ENCODE peak calls at places on chromosome X, in ten cellular contexts. One of them, this sample, is unnamed.

GRCh38 chrX:123339201-123339905 is 155.3 kb downstream of the GRIA3 start:
- DNase-seq in CD4-positive, CD25-positive, alpha-beta regulatory T cell: no peak
- DNase-seq in iPS DF 6.9: no peak
- DNase-seq in amygdala: no peak
- DNase-seq in heart right ventricle: no peak
- DNase-seq in NCI-H1092: no peak
- DNase-seq in activated CD4-positive, alpha-beta memory T cell treated with anti-CD3 and anti-CD28 coated beads, Interleukin-2, amount 10 ng/mL, durations not matched to agents 7 days and 5 days: no peak
- DNase-seq in hypothalamus: no peak
- DNase-seq in A172: no peak
- DNase-seq in lower leg skin: no peak
- DNase-seq in this sample: peak; percentile 46

GRCh38 chrX:11756354-11757318 is 1.4 kb upstream of the MSL3 start:
- DNase-seq in CD4-positive, CD25-positive, alpha-beta regulatory T cell: no peak
- DNase-seq in iPS DF 6.9: no peak
- DNase-seq in amygdala: no peak
- DNase-seq in heart right ventricle: no peak
- DNase-seq in NCI-H1092: no peak
- DNase-seq in activated CD4-positive, alpha-beta memory T cell treated with anti-CD3 and anti-CD28 coated beads, Interleukin-2, amount 10 ng/mL, durations not matched to agents 7 days and 5 days: no peak
- DNase-seq in hypothalamus: no peak
- DNase-seq in A172: no peak
- DNase-seq in lower leg skin: no peak
- DNase-seq in this sample: peak; percentile 16

GRCh38 chrX:20511792-20512191 is 245.1 kb upstream of the RPS6KA3 start:
- DNase-seq in CD4-positive, CD25-positive, alpha-beta regulatory T cell: no peak
- DNase-seq in iPS DF 6.9: no peak
- DNase-seq in amygdala: no peak
- DNase-seq in heart right ventricle: no peak
- DNase-seq in NCI-H1092: no peak
- DNase-seq in activated CD4-positive, alpha-beta memory T cell treated with anti-CD3 and anti-CD28 coated beads, Interleukin-2, amount 10 ng/mL, durations not matched to agents 7 days and 5 days: no peak
- DNase-seq in hypothalamus: no peak
- DNase-seq in A172: no peak
- DNase-seq in lower leg skin: no peak
- DNase-seq in this sample: no peak

GRCh38 chrX:42732506-42732905 is 45.5 kb downstream of the PPP1R2C start:
- DNase-seq in CD4-positive, CD25-positive, alpha-beta regulatory T cell: no peak
- DNase-seq in iPS DF 6.9: no peak
- DNase-seq in amygdala: no peak
- DNase-seq in heart right ventricle: no peak
- DNase-seq in NCI-H1092: no peak
- DNase-seq in activated CD4-positive, alpha-beta memory T cell treated with anti-CD3 and anti-CD28 coated beads, Interleukin-2, amount 10 ng/mL, durations not matched to agents 7 days and 5 days: no peak
- DNase-seq in hypothalamus: no peak
- DNase-seq in A172: no peak
- DNase-seq in lower leg skin: no peak
- DNase-seq in this sample: peak; percentile 41

GRCh38 chrX:121308276-121308805 is 260.9 kb downstream of the GLUD2 start:
- DNase-seq in CD4-positive, CD25-positive, alpha-beta regulatory T cell: no peak
- DNase-seq in iPS DF 6.9: peak; percentile 1
- DNase-seq in amygdala: peak; percentile 0
- DNase-seq in heart right ventricle: peak; percentile 4
- DNase-seq in NCI-H1092: peak; percentile 4
- DNase-seq in activated CD4-positive, alpha-beta memory T cell treated with anti-CD3 and anti-CD28 coated beads, Interleukin-2, amount 10 ng/mL, durations not matched to agents 7 days and 5 days: peak; percentile 52
- DNase-seq in hypothalamus: no peak
- DNase-seq in A172: peak; percentile 30
- DNase-seq in lower leg skin: peak; percentile 23
- DNase-seq in this sample: peak; percentile 81

GRCh38 chrX:153065389-153065788 is 6.9 kb upstream of the PNMA6A start:
- DNase-seq in CD4-positive, CD25-positive, alpha-beta regulatory T cell: no peak
- DNase-seq in iPS DF 6.9: no peak
- DNase-seq in amygdala: no peak
- DNase-seq in heart right ventricle: no peak
- DNase-seq in NCI-H1092: no peak
- DNase-seq in activated CD4-positive, alpha-beta memory T cell treated with anti-CD3 and anti-CD28 coated beads, Interleukin-2, amount 10 ng/mL, durations not matched to agents 7 days and 5 days: no peak
- DNase-seq in hypothalamus: no peak
- DNase-seq in A172: no peak
- DNase-seq in lower leg skin: no peak
- DNase-seq in this sample: no peak

GRCh38 chrX:340641-341423 is 22.2 kb upstream of the GTPBP6 start:
- DNase-seq in CD4-positive, CD25-positive, alpha-beta regulatory T cell: no peak
- DNase-seq in iPS DF 6.9: no peak
- DNase-seq in amygdala: no peak
- DNase-seq in heart right ventricle: no peak
- DNase-seq in NCI-H1092: no peak
- DNase-seq in activated CD4-positive, alpha-beta memory T cell treated with anti-CD3 and anti-CD28 coated beads, Interleukin-2, amount 10 ng/mL, durations not matched to agents 7 days and 5 days: no peak
- DNase-seq in hypothalamus: no peak
- DNase-seq in A172: no peak
- DNase-seq in lower leg skin: no peak
- DNase-seq in this sample: no peak

GRCh38 chrX:96611619-96612362 is 72.9 kb upstream of the DIAPH2 start:
- DNase-seq in CD4-positive, CD25-positive, alpha-beta regulatory T cell: no peak
- DNase-seq in iPS DF 6.9: no peak
- DNase-seq in amygdala: no peak
- DNase-seq in heart right ventricle: no peak
- DNase-seq in NCI-H1092: no peak
- DNase-seq in activated CD4-positive, alpha-beta memory T cell treated with anti-CD3 and anti-CD28 coated beads, Interleukin-2, amount 10 ng/mL, durations not matched to agents 7 days and 5 days: no peak
- DNase-seq in hypothalamus: no peak
- DNase-seq in A172: no peak
- DNase-seq in lower leg skin: peak; percentile 19
- DNase-seq in this sample: peak; percentile 37

GRCh38 chrX:30702736-30703135 is 49.5 kb downstream of the GK start:
- DNase-seq in CD4-positive, CD25-positive, alpha-beta regulatory T cell: no peak
- DNase-seq in iPS DF 6.9: no peak
- DNase-seq in amygdala: no peak
- DNase-seq in heart right ventricle: no peak
- DNase-seq in NCI-H1092: no peak
- DNase-seq in activated CD4-positive, alpha-beta memory T cell treated with anti-CD3 and anti-CD28 coated beads, Interleukin-2, amount 10 ng/mL, durations not matched to agents 7 days and 5 days: no peak
- DNase-seq in hypothalamus: no peak
- DNase-seq in A172: peak; percentile 4
- DNase-seq in lower leg skin: no peak
- DNase-seq in this sample: peak; percentile 65

GRCh38 chrX:14697453-14697852 is 168.1 kb downstream of the GLRA2 start:
- DNase-seq in CD4-positive, CD25-positive, alpha-beta regulatory T cell: no peak
- DNase-seq in iPS DF 6.9: peak; percentile 18
- DNase-seq in amygdala: no peak
- DNase-seq in heart right ventricle: no peak
- DNase-seq in NCI-H1092: no peak
- DNase-seq in activated CD4-positive, alpha-beta memory T cell treated with anti-CD3 and anti-CD28 coated beads, Interleukin-2, amount 10 ng/mL, durations not matched to agents 7 days and 5 days: peak; percentile 16
- DNase-seq in hypothalamus: no peak
- DNase-seq in A172: peak; percentile 54
- DNase-seq in lower leg skin: peak; percentile 11
- DNase-seq in this sample: peak; percentile 30

GRCh38 chrX:39802354-39802753 is 295.4 kb downstream of the BCOR start:
- DNase-seq in CD4-positive, CD25-positive, alpha-beta regulatory T cell: no peak
- DNase-seq in iPS DF 6.9: no peak
- DNase-seq in amygdala: no peak
- DNase-seq in heart right ventricle: no peak
- DNase-seq in NCI-H1092: no peak
- DNase-seq in activated CD4-positive, alpha-beta memory T cell treated with anti-CD3 and anti-CD28 coated beads, Interleukin-2, amount 10 ng/mL, durations not matched to agents 7 days and 5 days: no peak
- DNase-seq in hypothalamus: no peak
- DNase-seq in A172: no peak
- DNase-seq in lower leg skin: no peak
- DNase-seq in this sample: peak; percentile 59

GRCh38 chrX:20224814-20225487 is 41.8 kb downstream of the RPS6KA3 start:
- DNase-seq in CD4-positive, CD25-positive, alpha-beta regulatory T cell: no peak
- DNase-seq in iPS DF 6.9: no peak
- DNase-seq in amygdala: no peak
- DNase-seq in heart right ventricle: no peak
- DNase-seq in NCI-H1092: no peak
- DNase-seq in activated CD4-positive, alpha-beta memory T cell treated with anti-CD3 and anti-CD28 coated beads, Interleukin-2, amount 10 ng/mL, durations not matched to agents 7 days and 5 days: no peak
- DNase-seq in hypothalamus: no peak
- DNase-seq in A172: peak; percentile 40
- DNase-seq in lower leg skin: no peak
- DNase-seq in this sample: peak; percentile 42

GRCh38 chrX:10620121-10620699 is at the start of gene MID1:
- DNase-seq in CD4-positive, CD25-positive, alpha-beta regulatory T cell: no peak
- DNase-seq in iPS DF 6.9: no peak
- DNase-seq in amygdala: peak; percentile 12
- DNase-seq in heart right ventricle: peak; percentile 66
- DNase-seq in NCI-H1092: peak; percentile 53
- DNase-seq in activated CD4-positive, alpha-beta memory T cell treated with anti-CD3 and anti-CD28 coated beads, Interleukin-2, amount 10 ng/mL, durations not matched to agents 7 days and 5 days: no peak
- DNase-seq in hypothalamus: peak; percentile 35
- DNase-seq in A172: peak; percentile 73
- DNase-seq in lower leg skin: peak; percentile 40
- DNase-seq in this sample: peak; percentile 87

GRCh38 chrX:78029663-78030062 is 60.2 kb upstream of the PGAM4 start:
- DNase-seq in CD4-positive, CD25-positive, alpha-beta regulatory T cell: no peak
- DNase-seq in iPS DF 6.9: no peak
- DNase-seq in amygdala: peak; percentile 0
- DNase-seq in heart right ventricle: peak; percentile 4
- DNase-seq in NCI-H1092: no peak
- DNase-seq in activated CD4-positive, alpha-beta memory T cell treated with anti-CD3 and anti-CD28 coated beads, Interleukin-2, amount 10 ng/mL, durations not matched to agents 7 days and 5 days: peak; percentile 16
- DNase-seq in hypothalamus: no peak
- DNase-seq in A172: peak; percentile 28
- DNase-seq in lower leg skin: no peak
- DNase-seq in this sample: peak; percentile 54

GRCh38 chrX:56284269-56284668 is 52.1 kb downstream of the KLF8 start:
- DNase-seq in CD4-positive, CD25-positive, alpha-beta regulatory T cell: no peak
- DNase-seq in iPS DF 6.9: no peak
- DNase-seq in amygdala: no peak
- DNase-seq in heart right ventricle: no peak
- DNase-seq in NCI-H1092: no peak
- DNase-seq in activated CD4-positive, alpha-beta memory T cell treated with anti-CD3 and anti-CD28 coated beads, Interleukin-2, amount 10 ng/mL, durations not matched to agents 7 days and 5 days: no peak
- DNase-seq in hypothalamus: no peak
- DNase-seq in A172: no peak
- DNase-seq in lower leg skin: no peak
- DNase-seq in this sample: no peak

GRCh38 chrX:150037041-150037440 is 98.8 kb upstream of the EOLA2 start:
- DNase-seq in CD4-positive, CD25-positive, alpha-beta regulatory T cell: no peak
- DNase-seq in iPS DF 6.9: no peak
- DNase-seq in amygdala: no peak
- DNase-seq in heart right ventricle: no peak
- DNase-seq in NCI-H1092: no peak
- DNase-seq in activated CD4-positive, alpha-beta memory T cell treated with anti-CD3 and anti-CD28 coated beads, Interleukin-2, amount 10 ng/mL, durations not matched to agents 7 days and 5 days: no peak
- DNase-seq in hypothalamus: no peak
- DNase-seq in A172: peak; percentile 56
- DNase-seq in lower leg skin: no peak
- DNase-seq in this sample: no peak

GRCh38 chrX:153969125-153969903 is 2.3 kb downstream of the HCFC1 start:
- DNase-seq in CD4-positive, CD25-positive, alpha-beta regulatory T cell: no peak
- DNase-seq in iPS DF 6.9: no peak
- DNase-seq in amygdala: no peak
- DNase-seq in heart right ventricle: no peak
- DNase-seq in NCI-H1092: no peak
- DNase-seq in activated CD4-positive, alpha-beta memory T cell treated with anti-CD3 and anti-CD28 coated beads, Interleukin-2, amount 10 ng/mL, durations not matched to agents 7 days and 5 days: no peak
- DNase-seq in hypothalamus: no peak
- DNase-seq in A172: no peak
- DNase-seq in lower leg skin: no peak
- DNase-seq in this sample: no peak

GRCh38 chrX:30309139-30309571 is at the start of gene NR0B1:
- DNase-seq in CD4-positive, CD25-positive, alpha-beta regulatory T cell: no peak
- DNase-seq in iPS DF 6.9: no peak
- DNase-seq in amygdala: no peak
- DNase-seq in heart right ventricle: no peak
- DNase-seq in NCI-H1092: peak; percentile 23
- DNase-seq in activated CD4-positive, alpha-beta memory T cell treated with anti-CD3 and anti-CD28 coated beads, Interleukin-2, amount 10 ng/mL, durations not matched to agents 7 days and 5 days: no peak
- DNase-seq in hypothalamus: no peak
- DNase-seq in A172: no peak
- DNase-seq in lower leg skin: no peak
- DNase-seq in this sample: no peak

GRCh38 chrX:28189011-28189410 is 207.8 kb upstream of the DCAF8L1 start:
- DNase-seq in CD4-positive, CD25-positive, alpha-beta regulatory T cell: no peak
- DNase-seq in iPS DF 6.9: no peak
- DNase-seq in amygdala: no peak
- DNase-seq in heart right ventricle: no peak
- DNase-seq in NCI-H1092: no peak
- DNase-seq in activated CD4-positive, alpha-beta memory T cell treated with anti-CD3 and anti-CD28 coated beads, Interleukin-2, amount 10 ng/mL, durations not matched to agents 7 days and 5 days: no peak
- DNase-seq in hypothalamus: no peak
- DNase-seq in A172: peak; percentile 78
- DNase-seq in lower leg skin: no peak
- DNase-seq in this sample: peak; percentile 79

GRCh38 chrX:153969904-153970397 is 1.7 kb downstream of the HCFC1 start:
- DNase-seq in CD4-positive, CD25-positive, alpha-beta regulatory T cell: no peak
- DNase-seq in iPS DF 6.9: no peak
- DNase-seq in amygdala: peak; percentile 64
- DNase-seq in heart right ventricle: no peak
- DNase-seq in NCI-H1092: no peak
- DNase-seq in activated CD4-positive, alpha-beta memory T cell treated with anti-CD3 and anti-CD28 coated beads, Interleukin-2, amount 10 ng/mL, durations not matched to agents 7 days and 5 days: no peak
- DNase-seq in hypothalamus: no peak
- DNase-seq in A172: peak; percentile 38
- DNase-seq in lower leg skin: no peak
- DNase-seq in this sample: peak; percentile 44

GRCh38 chrX:69493193-69493592 is 10.9 kb upstream of the NALF2 start:
- DNase-seq in CD4-positive, CD25-positive, alpha-beta regulatory T cell: no peak
- DNase-seq in iPS DF 6.9: no peak
- DNase-seq in amygdala: no peak
- DNase-seq in heart right ventricle: peak; percentile 14
- DNase-seq in NCI-H1092: peak; percentile 50
- DNase-seq in activated CD4-positive, alpha-beta memory T cell treated with anti-CD3 and anti-CD28 coated beads, Interleukin-2, amount 10 ng/mL, durations not matched to agents 7 days and 5 days: peak; percentile 29
- DNase-seq in hypothalamus: no peak
- DNase-seq in A172: no peak
- DNase-seq in lower leg skin: no peak
- DNase-seq in this sample: peak; percentile 7

GRCh38 chrX:69179380-69179911 is 14.2 kb upstream of the PJA1 start:
- DNase-seq in CD4-positive, CD25-positive, alpha-beta regulatory T cell: no peak
- DNase-seq in iPS DF 6.9: no peak
- DNase-seq in amygdala: no peak
- DNase-seq in heart right ventricle: no peak
- DNase-seq in NCI-H1092: peak; percentile 94
- DNase-seq in activated CD4-positive, alpha-beta memory T cell treated with anti-CD3 and anti-CD28 coated beads, Interleukin-2, amount 10 ng/mL, durations not matched to agents 7 days and 5 days: no peak
- DNase-seq in hypothalamus: no peak
- DNase-seq in A172: no peak
- DNase-seq in lower leg skin: no peak
- DNase-seq in this sample: no peak

GRCh38 chrX:69031181-69031580 is 134.1 kb downstream of the PJA1 start:
- DNase-seq in CD4-positive, CD25-positive, alpha-beta regulatory T cell: no peak
- DNase-seq in iPS DF 6.9: no peak
- DNase-seq in amygdala: no peak
- DNase-seq in heart right ventricle: no peak
- DNase-seq in NCI-H1092: no peak
- DNase-seq in activated CD4-positive, alpha-beta memory T cell treated with anti-CD3 and anti-CD28 coated beads, Interleukin-2, amount 10 ng/mL, durations not matched to agents 7 days and 5 days: no peak
- DNase-seq in hypothalamus: no peak
- DNase-seq in A172: no peak
- DNase-seq in lower leg skin: no peak
- DNase-seq in this sample: no peak

GRCh38 chrX:105315301-105315700 is 94.8 kb upstream of the TEX13A start:
- DNase-seq in CD4-positive, CD25-positive, alpha-beta regulatory T cell: no peak
- DNase-seq in iPS DF 6.9: no peak
- DNase-seq in amygdala: no peak
- DNase-seq in heart right ventricle: no peak
- DNase-seq in NCI-H1092: no peak
- DNase-seq in activated CD4-positive, alpha-beta memory T cell treated with anti-CD3 and anti-CD28 coated beads, Interleukin-2, amount 10 ng/mL, durations not matched to agents 7 days and 5 days: no peak
- DNase-seq in hypothalamus: no peak
- DNase-seq in A172: no peak
- DNase-seq in lower leg skin: no peak
- DNase-seq in this sample: peak; percentile 43

GRCh38 chrX:136847874-136848273 is 32.7 kb downstream of the RBMX start:
- DNase-seq in CD4-positive, CD25-positive, alpha-beta regulatory T cell: no peak
- DNase-seq in iPS DF 6.9: no peak
- DNase-seq in amygdala: no peak
- DNase-seq in heart right ventricle: no peak
- DNase-seq in NCI-H1092: no peak
- DNase-seq in activated CD4-positive, alpha-beta memory T cell treated with anti-CD3 and anti-CD28 coated beads, Interleukin-2, amount 10 ng/mL, durations not matched to agents 7 days and 5 days: no peak
- DNase-seq in hypothalamus: no peak
- DNase-seq in A172: no peak
- DNase-seq in lower leg skin: no peak
- DNase-seq in this sample: peak; percentile 60

GRCh38 chrX:47749185-47749967 is 87.3 kb upstream of the ZNF81 start:
- DNase-seq in CD4-positive, CD25-positive, alpha-beta regulatory T cell: no peak
- DNase-seq in iPS DF 6.9: no peak
- DNase-seq in amygdala: no peak
- DNase-seq in heart right ventricle: peak; percentile 5
- DNase-seq in NCI-H1092: no peak
- DNase-seq in activated CD4-positive, alpha-beta memory T cell treated with anti-CD3 and anti-CD28 coated beads, Interleukin-2, amount 10 ng/mL, durations not matched to agents 7 days and 5 days: no peak
- DNase-seq in hypothalamus: no peak
- DNase-seq in A172: no peak
- DNase-seq in lower leg skin: no peak
- DNase-seq in this sample: peak; percentile 96

GRCh38 chrX:63967541-63967940 is 182.5 kb upstream of the ARHGEF9 start:
- DNase-seq in CD4-positive, CD25-positive, alpha-beta regulatory T cell: no peak
- DNase-seq in iPS DF 6.9: no peak
- DNase-seq in amygdala: no peak
- DNase-seq in heart right ventricle: no peak
- DNase-seq in NCI-H1092: no peak
- DNase-seq in activated CD4-positive, alpha-beta memory T cell treated with anti-CD3 and anti-CD28 coated beads, Interleukin-2, amount 10 ng/mL, durations not matched to agents 7 days and 5 days: no peak
- DNase-seq in hypothalamus: no peak
- DNase-seq in A172: no peak
- DNase-seq in lower leg skin: no peak
- DNase-seq in this sample: no peak

GRCh38 chrX:9558615-9559014 is 93.8 kb downstream of the TBL1X start:
- DNase-seq in CD4-positive, CD25-positive, alpha-beta regulatory T cell: no peak
- DNase-seq in iPS DF 6.9: no peak
- DNase-seq in amygdala: no peak
- DNase-seq in heart right ventricle: no peak
- DNase-seq in NCI-H1092: no peak
- DNase-seq in activated CD4-positive, alpha-beta memory T cell treated with anti-CD3 and anti-CD28 coated beads, Interleukin-2, amount 10 ng/mL, durations not matched to agents 7 days and 5 days: no peak
- DNase-seq in hypothalamus: no peak
- DNase-seq in A172: no peak
- DNase-seq in lower leg skin: no peak
- DNase-seq in this sample: no peak